ENCODE peak calls at places on chromosomes 1 and 21, in five cellular contexts. B, I, L, C and Y are unnamed samples.

GRCh38 chr1:222702210-222702609 is 10.1 kb downstream of the AIDA start:
- DNase-seq in B (no peak), I (no peak), L (no peak), C (no peak), Y (no peak)

GRCh38 chr1:7106442-7107108 is 321.3 kb downstream of the CAMTA1 start:
- DNase-seq in B (no peak), I (no peak), L (no peak), C (no peak), Y (no peak)

GRCh38 chr1:181503130-181503810 is 20.0 kb downstream of the CACNA1E start:
- DNase-seq in B (no peak), I (no peak), L (peak; percentile 35), C (no peak), Y (no peak)

GRCh38 chr1:70779571-70779970 is 268.0 kb downstream of the PTGER3 start:
- DNase-seq in B (no peak), I (no peak), L (no peak), C (no peak), Y (no peak)

GRCh38 chr21:43959231-43960041 is 52.7 kb upstream of the TRAPPC10 start:
- DNase-seq in B (no peak), I (no peak), L (no peak), C (no peak), Y (no peak)

GRCh38 chr21:33578214-33578613 is 10.3 kb downstream of the DONSON start:
- DNase-seq in B (no peak), I (no peak), L (peak; percentile 41), C (no peak), Y (no peak)

GRCh38 chr1:167453156-167453555 is 65.2 kb downstream of the CD247 start:
- DNase-seq in B (no peak), I (no peak), L (no peak), C (peak; percentile 41), Y (no peak)

GRCh38 chr1:2594001-2594640 is 7.5 kb downstream of the PRXL2B start:
- DNase-seq in B (no peak), I (no peak), L (peak; percentile 37), C (no peak), Y (no peak)

GRCh38 chr1:159854101-159854692 is 8.3 kb downstream of the VSIG8 start:
- DNase-seq in B (no peak), I (no peak), L (peak; percentile 53), C (peak; percentile 73), Y (peak; percentile 38)

GRCh38 chr1:19612516-19612915 is 31.6 kb upstream of the NBL1 start:
- DNase-seq in B (no peak), I (no peak), L (no peak), C (no peak), Y (no peak)

GRCh38 chr1:68011786-68012375 is 38.5 kb downstream of the DIRAS3 start:
- DNase-seq in B (no peak), I (no peak), L (no peak), C (peak; percentile 5), Y (no peak)

GRCh38 chr1:109659145-109659544 is 3.2 kb downstream of the GSTM4 start:
- DNase-seq in B (no peak), I (peak; percentile 23), L (no peak), C (no peak), Y (peak; percentile 71)

GRCh38 chr1:15939181-15940109 is 36.5 kb downstream of the ZBTB17 start:
- DNase-seq in B (no peak), I (peak; percentile 61), L (peak; percentile 38), C (no peak), Y (no peak)

GRCh38 chr21:46111857-46112730 is 14.2 kb downstream of the COL6A2 start:
- DNase-seq in B (no peak), I (no peak), L (no peak), C (no peak), Y (no peak)

GRCh38 chr1:42163536-42164503 is 725 bp downstream of the GUCA2A start:
- DNase-seq in B (no peak), I (no peak), L (no peak), C (no peak), Y (no peak)

GRCh38 chr1:153360592-153360991 is 2.9 kb downstream of the S100A9 start:
- DNase-seq in B (no peak), I (no peak), L (no peak), C (no peak), Y (no peak)

DNA sequence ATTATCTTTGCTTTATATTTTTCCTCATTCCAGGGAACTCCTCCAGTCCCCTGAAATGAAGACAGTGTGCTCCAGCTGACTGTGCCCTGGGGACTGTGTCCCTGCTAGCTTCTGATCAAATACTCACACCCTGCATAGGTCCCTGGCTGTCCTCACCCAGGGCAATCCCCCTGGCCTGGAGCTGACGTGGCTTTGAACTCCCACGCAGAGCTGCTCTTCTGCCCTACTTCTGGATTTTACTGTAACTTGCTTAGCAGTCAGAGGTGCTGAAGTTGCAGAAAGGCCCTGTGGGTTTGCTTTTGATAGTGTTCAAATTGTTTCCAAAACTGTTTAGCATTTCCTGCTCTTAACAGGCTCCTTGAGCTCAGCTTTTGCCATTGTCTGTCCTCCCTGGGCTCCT is 186.5 kb downstream of the FASLG start:
- DNase-seq in B (peak; percentile 44), I (no peak), L (no peak), C (no peak), Y (no peak)
- H3K27me3 ChIP-seq in B (no peaks in the 10 kb centered on the region), I (no peaks in the 10 kb centered on the region), L (no peaks in the 10 kb centered on the region), C (no peaks in the 10 kb centered on the region), Y (no peaks in the 10 kb centered on the region)

DNA sequence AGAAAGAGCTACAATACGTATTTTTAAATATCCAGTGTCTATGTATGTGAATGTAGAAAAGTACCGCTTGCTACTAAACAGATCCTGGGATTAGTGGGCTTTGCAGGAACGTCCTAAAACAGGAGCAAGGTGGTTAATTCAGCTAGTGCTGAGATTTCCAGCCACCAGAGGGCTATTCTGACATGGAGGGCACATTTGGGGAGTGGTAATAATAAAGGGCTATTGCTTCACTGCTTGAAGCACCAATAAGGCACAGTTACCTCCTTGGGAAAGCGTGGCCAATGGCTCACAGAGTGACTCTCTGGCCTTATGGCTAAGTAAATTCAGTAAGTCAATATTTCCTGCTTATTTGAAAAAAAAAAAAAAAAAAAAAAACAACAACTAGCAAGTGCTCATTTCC is 152.4 kb downstream of the GABPA start:
- DNase-seq in B (no peak), I (no peak), L (peak; percentile 9), C (peak; percentile 19), Y (no peak)
- H3K4me3 ChIP-seq in B (no peak overlapping the region), I (no peak overlapping the region), L (no peak overlapping the region), C (no peak overlapping the region), Y (no peak overlapping the region)

GRCh38 chr1:179322481-179323026 is 29.0 kb downstream of the SOAT1 start:
- DNase-seq in B (no peak), I (no peak), L (peak; percentile 22), C (no peak), Y (no peak)
- H2AFZ ChIP-seq in B (no peak overlapping the region), I (no peak overlapping the region), L (no peak overlapping the region), C (no peak overlapping the region), Y (no peak overlapping the region)

DNA sequence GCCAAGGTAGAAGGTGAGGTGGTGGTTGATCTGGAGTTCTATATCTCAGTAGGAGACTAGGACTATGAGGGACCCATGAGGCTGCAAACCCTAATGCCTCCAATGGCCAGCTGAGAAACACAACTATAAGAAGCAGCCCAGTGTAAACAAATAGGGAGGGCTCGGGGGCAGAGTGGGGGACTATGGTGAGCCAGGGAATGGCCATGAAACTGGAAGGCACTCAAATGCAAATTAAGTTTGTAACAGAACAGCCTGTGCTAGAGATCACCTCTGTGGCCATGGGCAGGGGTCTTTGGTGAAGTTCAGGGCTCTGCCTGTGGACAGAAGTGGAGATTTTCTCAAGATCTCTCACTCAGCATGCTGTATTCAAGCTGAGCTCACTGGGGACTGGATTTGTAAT is 187.1 kb downstream of the GRIK3 start:
- DNase-seq in B (no peak), I (no peak), L (no peak), C (no peak), Y (no peak)
- H3K27me3 ChIP-seq in B (peaks cover 100% of the 10 kb centered on the region), I (peaks cover 31% of the 10 kb centered on the region), L (no peaks in the 10 kb centered on the region), C (no peaks in the 10 kb centered on the region), Y (peaks cover 32% of the 10 kb centered on the region)

GRCh38 chr1:100847481-100847880 is 47.2 kb downstream of the EXTL2 start:
- DNase-seq in B (no peak), I (no peak), L (peak; percentile 35), C (no peak), Y (no peak)
- H3K4me3 ChIP-seq in B (no peak overlapping the region), I (no peak overlapping the region), L (peak overlapping the region; percentile 41), C (no peak overlapping the region), Y (no peak overlapping the region)

DNA sequence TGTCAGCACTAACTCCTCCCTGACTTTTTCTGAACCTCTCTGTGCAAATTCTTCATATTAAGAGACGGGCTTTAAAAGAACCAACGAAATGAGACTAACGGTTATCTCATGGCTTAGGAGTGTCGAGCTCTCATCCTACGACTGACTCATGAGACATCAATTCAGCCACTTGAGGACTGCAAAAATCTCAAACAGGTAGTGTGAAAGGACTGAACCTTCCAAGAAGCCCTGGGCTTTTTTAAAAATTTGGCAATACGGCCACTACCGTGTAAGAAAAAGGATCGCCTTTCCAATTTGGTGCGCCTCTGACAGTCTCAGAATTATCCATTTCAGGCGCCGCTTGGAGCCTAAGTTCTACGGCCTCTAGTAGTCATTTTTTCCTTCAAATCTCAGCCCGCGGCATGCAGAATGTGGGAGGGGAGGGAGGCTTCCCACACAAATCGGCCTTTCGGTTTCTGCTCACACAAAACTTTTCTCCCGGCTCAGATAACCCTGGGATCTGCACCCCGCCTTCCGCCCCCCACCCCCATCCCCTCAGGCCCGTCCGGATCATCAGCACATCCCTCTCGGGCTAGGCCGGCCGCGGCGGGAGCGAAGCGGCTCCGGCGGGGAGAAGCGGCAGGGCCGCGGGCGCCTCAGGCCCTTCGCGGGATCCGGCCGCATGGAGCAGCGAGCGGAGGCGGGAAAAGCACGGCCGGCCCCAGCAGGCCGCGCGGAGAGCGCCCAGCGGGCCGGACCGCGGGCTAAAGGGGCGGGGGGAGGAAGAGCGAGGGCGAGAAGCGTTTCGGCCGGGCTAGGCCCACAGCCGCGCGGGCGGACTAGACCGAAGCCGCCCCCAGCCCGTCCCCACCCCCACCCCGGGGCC is 606 bp downstream of the HNRNPR start:
- DNase-seq in B (peak; percentile 80), I (peak; percentile 25), L (peak; percentile 47), C (peak; percentile 80), Y (peak; percentile 37)
- H2AFZ ChIP-seq in B (peak overlapping the region; percentile 37), I (no peak overlapping the region), L (no peak overlapping the region), C (no peak overlapping the region), Y (no peak overlapping the region)

DNA sequence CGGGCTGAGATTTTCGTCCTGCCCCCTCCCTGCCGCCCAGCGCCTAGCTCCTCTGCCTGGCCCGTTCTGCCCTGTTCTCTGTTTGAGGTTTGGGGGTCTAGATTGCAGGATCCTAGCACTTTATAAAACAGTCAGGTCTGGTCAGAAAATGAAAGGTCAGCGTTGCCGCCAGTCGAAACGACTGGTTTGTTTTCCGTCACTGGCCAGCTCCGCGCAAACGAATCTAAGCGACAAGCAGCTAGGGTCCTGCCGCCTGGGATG is 4.4 kb downstream of the GFI1 start:
- DNase-seq in B (no peak), I (no peak), L (peak; percentile 35), C (no peak), Y (no peak)
- H3K27me3 ChIP-seq in B (no peaks in the 10 kb centered on the region), I (no peaks in the 10 kb centered on the region), L (peaks cover 81% of the 10 kb centered on the region), C (peaks cover 100% of the 10 kb centered on the region), Y (peaks cover 37% of the 10 kb centered on the region)

GRCh38 chr1:64469614-64469976 is 334 bp upstream of the CACHD1 start:
- DNase-seq in B (no peak), I (no peak), L (peak; percentile 8), C (peak; percentile 46), Y (no peak)
- H3K4me3 ChIP-seq in B (peak overlapping the region; percentile 69), I (peak overlapping the region; percentile 70), L (peak overlapping the region; percentile 75), C (peak overlapping the region; percentile 92), Y (peak overlapping the region; percentile 86)